ENCODE peak calls at places on chromosomes 6 and 20, in eight cellular contexts. P is tibial artery, Y is uterus, X is AG09309, U is heart right ventricle, L is fibroblast of lung, I is dorsolateral prefrontal cortex, N is fibroblast of the aortic adventitia. D is an unnamed sample.

GRCh38 chr6:108766419-108766818 is 81.8 kb upstream of the ARMC2 start:
- DNase-seq in Y (no peak), I (no peak), P (no peak), N (no peak), U (no peak), X (no peak), L (no peak), D (no peak)

GRCh38 chr20:62354031-62354808 is 12.9 kb downstream of the LAMA5 start:
- DNase-seq in Y (no peak), L (no peak), X (no peak), P (no peak), U (no peak), N (no peak), I (no peak), D (no peak)

GRCh38 chr20:3728354-3728753 is 4.1 kb upstream of the HSPA12B start:
- DNase-seq in I (no peak), L (no peak), U (no peak), X (no peak), N (no peak), Y (no peak), P (no peak), D (no peak)

GRCh38 chr6:164520916-164521315 is 788.5 kb downstream of the C6orf118 start:
- DNase-seq in I (no peak), N (no peak), U (no peak), X (no peak), L (no peak), P (no peak), Y (no peak), D (no peak)

GRCh38 chr6:3239110-3239830 is 11.8 kb upstream of the TUBB2B start:
- DNase-seq in X (no peak), L (no peak), N (no peak), U (no peak), P (no peak), Y (no peak), I (no peak), D (no peak)

GRCh38 chr6:34093854-34094430 is 51.9 kb downstream of the GRM4 start:
- DNase-seq in L (no peak), N (no peak), X (no peak), Y (no peak), P (no peak), U (no peak), I (no peak), D (no peak)

GRCh38 chr6:77038801-77039200 is 424.5 kb downstream of the HTR1B start:
- DNase-seq in U (no peak), P (no peak), N (peak; percentile 47), I (no peak), X (no peak), L (peak; percentile 18), Y (no peak), D (peak; percentile 66)

GRCh38 chr6:136230219-136230980 is 19.7 kb downstream of the MTFR2 start:
- DNase-seq in I (no peak), Y (no peak), P (no peak), L (no peak), N (peak; percentile 59), U (no peak), X (no peak), D (no peak)

GRCh38 chr6:14746139-14746837 is 499.6 kb upstream of the JARID2 start:
- DNase-seq in X (no peak), I (no peak), N (no peak), L (no peak), Y (no peak), P (no peak), U (no peak), D (no peak)

GRCh38 chr6:37038297-37039198 is 33.1 kb downstream of the FGD2 start:
- DNase-seq in U (peak; percentile 81), I (no peak), P (peak; percentile 66), Y (peak; percentile 61), L (peak; percentile 54), N (peak; percentile 84), X (no peak), D (peak; percentile 31)

GRCh38 chr20:48703511-48704219 is 124.1 kb downstream of the PREX1 start:
- DNase-seq in U (no peak), L (no peak), I (no peak), P (peak; percentile 52), N (no peak), Y (no peak), X (no peak), D (no peak)

GRCh38 chr20:32059189-32059588 is 7.1 kb downstream of the HCK start:
- DNase-seq in I (no peak), P (no peak), U (no peak), Y (no peak), X (no peak), N (no peak), L (no peak), D (no peak)

GRCh38 chr20:62804632-62805364 is at the start of gene OGFR:
- DNase-seq in I (no peak), P (peak; percentile 51), X (no peak), N (peak; percentile 35), L (peak; percentile 50), Y (peak; percentile 69), U (peak; percentile 70), D (peak; percentile 58)

GRCh38 chr20:48308232-48308781 is 519.5 kb downstream of the PREX1 start:
- DNase-seq in I (no peak), P (no peak), N (no peak), L (no peak), X (no peak), Y (no peak), U (no peak), D (no peak)

GRCh38 chr6:35140991-35141720 is at the start of gene TCP11:
- DNase-seq in L (no peak), I (no peak), X (no peak), N (no peak), U (peak; percentile 15), P (no peak), Y (no peak), D (no peak)

GRCh38 chr20:3751664-3752385 is 15.7 kb downstream of the ADISSP start:
- DNase-seq in U (peak; percentile 74), Y (no peak), P (peak; percentile 38), L (no peak), X (no peak), I (no peak), N (no peak), D (no peak)

GRCh38 chr6:148432405-148433195 is 90.0 kb downstream of the SASH1 start:
- DNase-seq in X (no peak), P (no peak), I (no peak), U (peak; percentile 52), Y (peak; percentile 38), L (no peak), N (no peak), D (no peak)

GRCh38 chr20:23374441-23374840 is 12.5 kb downstream of the GZF1 start:
- DNase-seq in I (no peak), N (no peak), Y (no peak), P (no peak), U (no peak), L (no peak), X (no peak), D (no peak)

GRCh38 chr20:49872056-49872455 is 43.3 kb downstream of the SPATA2 start:
- DNase-seq in Y (no peak), N (no peak), P (no peak), L (no peak), U (no peak), I (no peak), X (no peak), D (no peak)

GRCh38 chr6:138804986-138805385 is 9.1 kb downstream of the ECT2L start:
- DNase-seq in Y (no peak), L (peak; percentile 66), U (no peak), N (no peak), X (no peak), P (no peak), I (no peak), D (no peak)

GRCh38 chr6:94052754-94053153 is 633.4 kb upstream of the EPHA7 start:
- DNase-seq in Y (no peak), N (peak; percentile 5), I (no peak), L (peak; percentile 52), X (no peak), U (no peak), P (no peak), D (peak; percentile 56)

GRCh38 chr6:167227984-167228383 is 63.1 kb upstream of the UNC93A start:
- DNase-seq in I (no peak), L (no peak), U (no peak), Y (no peak), X (no peak), N (no peak), P (no peak), D (no peak)
- H3K4me3 ChIP-seq in I (no peak overlapping the region), L (no peak overlapping the region), U (no peak overlapping the region), Y (no peak overlapping the region), X (no peak overlapping the region), N (no peak overlapping the region), P (no peak overlapping the region), D (no peak overlapping the region)

GRCh38 chr6:23176883-23177282 is 607.5 kb downstream of the HDGFL1 start:
- DNase-seq in N (no peak), P (no peak), L (peak; percentile 51), I (no peak), X (no peak), U (no peak), Y (no peak), D (no peak)
- TF ChIP-seq CTCF in N (no peak), P (peak; percentile 17), L (peak; percentile 35), I (no peak), X (no peak), U (peak; percentile 33), Y (no peak), D (no peak)

DNA sequence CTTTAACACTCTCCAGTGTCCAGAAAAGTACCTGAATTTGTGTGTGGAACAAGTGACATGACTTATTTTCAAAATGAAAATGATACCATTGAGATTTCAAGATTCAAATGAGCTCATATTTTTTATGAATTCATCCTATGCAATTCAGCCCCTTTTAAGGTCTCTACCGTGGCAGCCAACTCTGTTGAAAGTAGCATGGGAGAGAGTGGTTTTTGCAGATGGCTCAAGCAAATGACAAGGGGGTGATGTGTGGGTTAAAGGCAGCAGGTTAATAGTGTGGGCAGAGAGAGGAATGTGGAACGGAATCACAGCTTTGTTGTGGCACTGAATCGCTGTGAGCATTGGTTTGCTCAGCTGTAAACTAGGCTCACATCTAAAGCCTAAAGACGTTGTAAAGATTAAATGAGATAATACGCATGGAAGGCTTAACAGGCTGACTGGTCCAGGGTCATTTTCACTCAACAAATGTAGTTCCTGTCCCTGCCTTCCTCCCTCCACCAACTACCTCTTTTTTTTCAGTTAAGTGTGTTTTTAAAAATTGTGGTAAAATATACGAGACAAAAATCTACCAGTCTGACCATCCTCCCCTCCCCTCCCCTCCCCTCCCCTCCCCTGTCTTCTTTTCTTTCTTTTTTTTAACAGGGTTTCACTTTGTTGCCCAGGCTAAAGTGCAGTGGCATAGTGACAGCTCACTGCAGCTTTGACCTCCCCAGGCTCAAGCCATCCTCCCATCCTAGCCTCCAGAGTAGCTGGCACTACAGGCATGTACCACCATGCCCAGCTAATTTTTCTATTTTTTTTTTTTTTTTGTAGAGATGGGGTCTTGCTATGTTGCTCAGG is 114.7 kb upstream of the ZNF217 start:
- DNase-seq in P (no peak), I (no peak), X (peak; percentile 94), N (peak; percentile 25), U (no peak), Y (no peak), L (peak; percentile 53), D (peak; percentile 91)
- H3K4me3 ChIP-seq in P (no peak overlapping the region), I (no peak overlapping the region), X (no peak overlapping the region), N (no peak overlapping the region), U (no peak overlapping the region), Y (no peak overlapping the region), L (no peak overlapping the region), D (no peak overlapping the region)

DNA sequence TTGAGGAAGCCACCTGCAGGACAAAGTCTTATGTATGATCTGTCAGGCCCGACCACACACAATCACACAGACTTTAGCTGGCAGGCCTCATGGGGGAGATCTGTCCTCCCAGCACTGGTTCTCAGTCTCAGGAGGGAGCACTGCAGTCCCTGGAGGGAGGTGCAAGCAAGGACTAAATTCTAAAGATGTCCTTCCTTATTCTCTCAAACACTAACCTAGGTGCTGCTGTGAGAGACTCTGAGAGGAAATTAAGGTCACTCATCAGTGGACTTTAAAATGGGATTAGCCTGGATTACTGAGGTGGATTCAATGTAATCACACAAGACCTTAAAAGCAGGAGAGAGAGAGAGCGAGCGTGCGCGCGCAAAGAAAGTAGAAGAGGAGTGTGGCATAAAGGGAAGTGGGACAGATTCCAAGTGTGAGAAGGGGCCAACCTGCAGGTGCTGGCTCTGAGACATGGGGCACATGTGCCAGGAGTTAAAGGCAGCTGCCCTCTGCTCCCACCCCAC is 14.3 kb downstream of the GLO1 start:
- DNase-seq in P (no peak), L (no peak), U (no peak), X (no peak), Y (no peak), I (no peak), N (no peak), D (no peak)
- TF ChIP-seq CTCF in P (no peak), L (no peak), U (no peak), X (no peak), Y (no peak), I (no peak), N (no peak), D (no peak)

D was measured in astrocyte of the spinal cord.